ENCODE peak calls at places on chromosomes 2 and 18, in five cellular contexts. L is mucosa of descending colon, S is H7, D is lower lobe of right lung, U is OCI-LY7. T is an unnamed sample. For H3K36me3, the result is how much of the 10 kb centered on the place peaks cover.

GRCh38 chr18:6884944-6885343 is 155.4 kb downstream of the ARHGAP28 start:
- DNase-seq in D (no peak), S (no peak), U (no peak), L (no peak), T (no peak)

GRCh38 chr2:224688996-224689395 is 27.2 kb downstream of the CCDC195 start:
- DNase-seq in L (no peak), S (no peak), U (no peak), D (no peak), T (no peak)

GRCh38 chr2:68971591-68972231 is 2.7 kb upstream of the GKN1 start:
- DNase-seq in S (no peak), D (no peak), L (peak), U (no peak), T (no peak)

GRCh38 chr18:69383191-69383590 is 17.5 kb upstream of the DOK6 start:
- DNase-seq in D (no peak), U (no peak), S (no peak), L (no peak), T (no peak)

GRCh38 chr18:27763341-27763740 is 413.6 kb downstream of the CDH2 start:
- DNase-seq in S (no peak), L (no peak), D (no peak), U (no peak), T (no peak)

GRCh38 chr18:10417191-10417590 is 37.2 kb upstream of the APCDD1 start:
- DNase-seq in D (no peak), U (no peak), S (no peak), L (no peak), T (no peak)

GRCh38 chr2:151765760-151766159 is 31.5 kb upstream of the NEB start:
- DNase-seq in U (no peak), L (no peak), D (no peak), S (no peak), T (no peak)

GRCh38 chr18:12599966-12600365 is 57.9 kb downstream of the SPIRE1 start:
- DNase-seq in S (no peak), D (no peak), U (no peak), L (no peak), T (no peak)

GRCh38 chr2:217142649-217143266 is 282.9 kb upstream of the TNP1 start:
- DNase-seq in S (peak), L (peak), U (peak), D (no peak), T (no peak)

GRCh38 chr2:181407171-181407570 is 50.0 kb upstream of the ITGA4 start:
- DNase-seq in L (no peak), U (no peak), S (no peak), D (no peak), T (no peak)

GRCh38 chr18:8005870-8006269 is 438.8 kb downstream of the PTPRM start:
- DNase-seq in U (no peak), S (no peak), D (no peak), L (no peak), T (no peak)

GRCh38 chr2:128306931-128307460 is 11.7 kb downstream of the HS6ST1 start:
- DNase-seq in U (no peak), S (no peak), L (no peak), D (peak), T (no peak)

GRCh38 chr2:37627715-37628114 is 43.7 kb downstream of the CDC42EP3 start:
- DNase-seq in L (no peak), S (no peak), U (no peak), D (no peak), T (no peak)

GRCh38 chr2:66984864-66985263 is 412.3 kb upstream of the ETAA1 start:
- DNase-seq in U (no peak), D (no peak), S (no peak), L (no peak), T (no peak)

GRCh38 chr2:151067658-151068369 is 193.8 kb downstream of the RBM43 start:
- DNase-seq in S (no peak), D (no peak), L (no peak), U (no peak), T (no peak)

GRCh38 chr2:234643407-234643806 is 146.5 kb upstream of the ARL4C start:
- DNase-seq in U (peak), D (no peak), L (no peak), S (no peak), T (no peak)

GRCh38 chr2:122736279-122736678 is 980.8 kb downstream of the TSN start:
- DNase-seq in L (peak), U (no peak), S (no peak), D (no peak), T (no peak)

GRCh38 chr2:71577209-71577608 is 123.8 kb downstream of the DYSF start:
- DNase-seq in U (no peak), D (no peak), S (no peak), L (no peak), T (no peak)

GRCh38 chr2:2938481-2938880 is 439.1 kb downstream of the EIPR1 start:
- DNase-seq in D (no peak), S (peak), U (no peak), L (no peak), T (no peak)

GRCh38 chr18:37182340-37183135 is 353.6 kb downstream of the KIAA1328 start:
- DNase-seq in D (no peak), U (no peak), S (no peak), L (no peak), T (peak)

GRCh38 chr18:54173980-54174611 is 50.4 kb downstream of the MBD2 start:
- DNase-seq in D (no peak), L (no peak), S (no peak), U (no peak), T (no peak)

GRCh38 chr2:215460682-215461081 is 24.8 kb upstream of the FN1 start:
- DNase-seq in U (no peak), D (no peak), S (no peak), L (no peak), T (no peak)

GRCh38 chr2:43593241-43593640 is 2.6 kb downstream of the THADA start:
- DNase-seq in L (no peak), D (peak), S (no peak), U (no peak), T (no peak)

GRCh38 chr2:21047161-21048009 is 3.5 kb upstream of the APOB start:
- DNase-seq in S (no peak), L (peak), D (no peak), U (no peak), T (no peak)

GRCh38 chr2:38109732-38110181 is 33.8 kb upstream of the CYP1B1 start:
- DNase-seq in L (no peak), D (no peak), S (no peak), U (no peak), T (no peak)

GRCh38 chr2:199771948-199772692 is 78.9 kb downstream of the FTCDNL1 start:
- DNase-seq in L (no peak), D (no peak), U (no peak), S (no peak), T (no peak)

GRCh38 chr2:191815010-191815409 is 31.9 kb downstream of the CAVIN2 start:
- DNase-seq in S (no peak), D (no peak), U (no peak), L (no peak), T (no peak)

GRCh38 chr2:207184768-207185167 is 19.0 kb upstream of the KLF7 start:
- DNase-seq in U (no peak), L (no peak), S (no peak), D (no peak), T (no peak)

GRCh38 chr2:28490558-28490957 is 5.3 kb upstream of the PLB1 start:
- DNase-seq in L (no peak), S (no peak), D (no peak), U (no peak), T (no peak)

GRCh38 chr2:123200035-123200434 is 825.1 kb upstream of the CNTNAP5 start:
- DNase-seq in S (no peak), L (no peak), D (no peak), U (no peak), T (no peak)

GRCh38 chr2:173432049-173432754 is 77.5 kb downstream of the CDCA7 start:
- DNase-seq in D (no peak), L (no peak), S (no peak), U (no peak), T (no peak)

GRCh38 chr2:237271698-237272097 is 142.3 kb downstream of the COL6A3 start:
- DNase-seq in U (no peak), S (no peak), D (no peak), L (no peak), T (no peak)

GRCh38 chr18:3104190-3105054 is 91.5 kb upstream of the LPIN2 start:
- DNase-seq in S (no peak), L (no peak), U (no peak), D (no peak), T (no peak)

GRCh38 chr18:48782381-48782841 is 168.4 kb downstream of the SMAD7 start:
- DNase-seq in U (no peak), L (no peak), S (no peak), D (peak), T (peak)

GRCh38 chr2:46873632-46874068 is 42.0 kb downstream of the MCFD2 start:
- DNase-seq in U (no peak), D (no peak), L (peak), S (no peak), T (no peak)

GRCh38 chr18:33560686-33561370 is 17.2 kb upstream of the ASXL3 start:
- DNase-seq in D (no peak), S (no peak), U (no peak), L (no peak), T (no peak)

GRCh38 chr2:33068261-33068660 is 121.5 kb downstream of the LTBP1 start:
- DNase-seq in D (no peak), U (no peak), L (no peak), S (no peak), T (no peak)

GRCh38 chr2:159742846-159743245 is 30.5 kb downstream of the MARCHF7 start:
- DNase-seq in U (no peak), S (no peak), D (no peak), L (no peak), T (no peak)
- H3K36me3 ChIP-seq in U (half or more), S (under half), D (half or more), L (under half), T (half or more)

DNA sequence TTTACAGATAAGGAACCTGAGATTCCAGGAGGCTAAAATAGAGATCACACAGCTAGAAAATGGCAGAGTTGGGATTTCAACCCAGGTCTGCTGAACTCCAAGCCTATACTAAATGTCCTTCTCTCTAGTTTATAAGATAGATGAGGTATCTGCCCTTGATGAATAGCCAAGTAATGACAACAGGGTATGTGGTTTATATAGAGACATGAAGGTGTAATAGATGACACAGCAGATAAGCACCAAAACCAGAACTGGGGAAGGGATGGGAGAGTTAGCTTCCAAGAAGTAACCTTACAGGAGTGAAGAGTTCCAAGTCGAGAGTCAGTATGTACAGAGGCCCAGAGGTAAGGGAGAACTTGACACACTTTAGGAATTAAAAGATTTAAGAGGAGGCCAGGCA is 104.7 kb upstream of the UBXN4 start:
- DNase-seq in L (no peak), D (no peak), S (no peak), U (no peak), T (no peak)
- H3K36me3 ChIP-seq in L (under half), D (under half), S (under half), U (half or more), T (half or more)

DNA sequence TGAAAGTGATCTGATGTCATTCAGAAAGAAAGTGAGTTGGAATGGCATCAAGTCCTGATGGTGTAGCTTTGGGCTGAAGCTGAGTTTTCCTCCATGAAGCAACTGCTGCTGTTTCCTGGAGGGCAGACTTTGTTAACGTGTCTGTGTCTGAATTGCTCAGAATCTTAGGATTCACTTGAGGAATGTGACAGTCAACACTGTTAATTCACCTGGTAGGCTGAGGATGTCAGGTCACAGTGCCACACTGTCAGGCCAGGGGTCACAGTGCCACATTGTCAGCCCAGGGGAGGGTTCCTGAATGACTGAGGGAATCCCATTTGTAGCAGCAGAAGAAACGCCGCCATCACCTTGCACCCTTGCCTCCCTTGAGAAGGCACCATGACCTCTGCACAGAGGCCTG is 39.4 kb downstream of the LYPD6B start:
- DNase-seq in D (no peak), U (no peak), S (no peak), L (no peak), T (no peak)
- H3K36me3 ChIP-seq in D (under half), U (under half), S (under half), L (under half), T (under half)

GRCh38 chr2:105383456-105383855 is 15.4 kb downstream of the FHL2 start:
- DNase-seq in L (no peak), D (no peak), U (no peak), S (no peak), T (no peak)
- H3K36me3 ChIP-seq in L (under half), D (under half), U (under half), S (under half), T (half or more)

DNA sequence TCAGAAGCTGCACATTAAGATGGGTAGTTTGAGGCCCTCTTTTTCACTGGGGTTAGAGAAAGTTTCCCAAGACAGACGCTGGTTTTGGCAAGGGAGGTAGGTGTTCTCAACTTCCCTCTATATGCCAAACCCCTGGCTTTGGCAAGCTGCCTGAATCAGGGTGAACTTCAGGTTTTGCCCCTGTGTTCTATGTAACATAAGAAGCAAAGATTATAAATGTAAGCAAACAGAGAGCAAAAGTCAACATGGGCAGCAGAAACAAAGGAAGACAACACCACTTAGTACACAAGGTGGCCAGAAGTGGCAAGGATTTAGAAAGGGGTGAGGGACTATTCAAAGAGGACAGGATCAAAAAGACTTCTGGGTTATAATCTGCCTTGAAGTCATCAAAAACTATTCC is 70.5 kb upstream of the TFCP2L1 start:
- DNase-seq in L (peak), D (no peak), S (no peak), U (no peak), T (no peak)
- H3K36me3 ChIP-seq in L (under half), D (half or more), S (under half), U (half or more), T (under half)

T was measured in heart right ventricle.